ENCODE peak calls at places on chromosome 4, in five cellular contexts. H is HCT116, T is HEK293T, S is GM12878, Y is H1. O is an unnamed sample.
A peak's percentile ranks its signal among the peaks of the same experiment; 100 is the strongest.

GRCh38 chr4:184246426-184246825 is 28.8 kb upstream of the ENPP6 start:
- DNase-seq in H (no peak), T (no peak), S (no peak), Y (no peak), O (no peak)

GRCh38 chr4:128663325-128663724 is 146.2 kb upstream of the JADE1 start:
- DNase-seq in H (no peak), T (no peak), S (peak; percentile 37), Y (no peak), O (no peak)

GRCh38 chr4:47705326-47705981 is 132.4 kb downstream of the CORIN start:
- DNase-seq in H (no peak), T (peak; percentile 7), S (no peak), Y (no peak), O (no peak)

GRCh38 chr4:79210636-79211049 is 115.2 kb downstream of the NAA11 start:
- DNase-seq in H (no peak), T (no peak), S (no peak), Y (no peak), O (no peak)

GRCh38 chr4:77273412-77273811 is 116.4 kb downstream of the CCNG2 start:
- DNase-seq in H (no peak), T (no peak), S (no peak), Y (no peak), O (no peak)

GRCh38 chr4:6576512-6576911 is 1.5 kb downstream of the MAN2B2 start:
- DNase-seq in H (no peak), T (no peak), S (no peak), Y (no peak), O (no peak)

GRCh38 chr4:137203601-137204000 is 328.7 kb downstream of the PCDH18 start:
- DNase-seq in H (no peak), T (no peak), S (no peak), Y (no peak), O (no peak)

GRCh38 chr4:154407483-154407882 is 84.1 kb downstream of the DCHS2 start:
- DNase-seq in H (no peak), T (no peak), S (no peak), Y (no peak), O (no peak)

GRCh38 chr4:81404294-81404693 is 67.4 kb downstream of the RASGEF1B start:
- DNase-seq in H (no peak), T (peak; percentile 25), S (no peak), Y (no peak), O (no peak)

GRCh38 chr4:116346750-116347149 is 738.6 kb downstream of the TRAM1L1 start:
- DNase-seq in H (no peak), T (no peak), S (no peak), Y (no peak), O (no peak)

GRCh38 chr4:56648245-56649151 is 32.6 kb downstream of the HOPX start:
- DNase-seq in H (no peak), T (no peak), S (no peak), Y (no peak), O (no peak)

GRCh38 chr4:85565761-85566480 is 91.0 kb downstream of the ARHGAP24 start:
- DNase-seq in H (no peak), T (no peak), S (peak; percentile 32), Y (no peak), O (no peak)

GRCh38 chr4:83334425-83335241 is at the start of gene HPSE:
- DNase-seq in H (peak; percentile 49), T (peak; percentile 79), S (no peak), Y (peak; percentile 51), O (peak; percentile 89)

GRCh38 chr4:73257995-73258667 is 467 bp downstream of the ANKRD17 start:
- DNase-seq in H (no peak), T (peak; percentile 31), S (no peak), Y (no peak), O (no peak)

GRCh38 chr4:121189811-121190210 is 25.7 kb upstream of the TNIP3 start:
- DNase-seq in H (no peak), T (no peak), S (peak; percentile 32), Y (no peak), O (no peak)

GRCh38 chr4:102344520-102344954 is 745 bp downstream of the SLC39A8 start:
- DNase-seq in H (peak; percentile 10), T (peak; percentile 65), S (no peak), Y (no peak), O (peak; percentile 67)

GRCh38 chr4:55507612-55508011 is 39.1 kb downstream of the CLOCK start:
- DNase-seq in H (no peak), T (no peak), S (no peak), Y (no peak), O (no peak)

GRCh38 chr4:150038335-150039076 is 39.7 kb upstream of the DCLK2 start:
- DNase-seq in H (no peak), T (no peak), S (peak; percentile 37), Y (no peak), O (no peak)

GRCh38 chr4:142960134-142960533 is 114.0 kb upstream of the INPP4B start:
- DNase-seq in H (no peak), T (no peak), S (no peak), Y (no peak), O (no peak)

GRCh38 chr4:158906073-158906472 is 137.2 kb downstream of the FNIP2 start:
- DNase-seq in H (no peak), T (no peak), S (peak; percentile 53), Y (no peak), O (no peak)

GRCh38 chr4:48727666-48728459 is 52.2 kb downstream of the FRYL start:
- DNase-seq in H (no peak), T (no peak), S (no peak), Y (no peak), O (no peak)

GRCh38 chr4:154135576-154135975 is 346.7 kb upstream of the SFRP2 start:
- DNase-seq in H (no peak), T (no peak), S (no peak), Y (no peak), O (no peak)

GRCh38 chr4:24754586-24754985 is 40.8 kb upstream of the SOD3 start:
- DNase-seq in H (no peak), T (no peak), S (no peak), Y (no peak), O (no peak)

GRCh38 chr4:158670975-158671664 is 567 bp downstream of the C4orf46 start:
- DNase-seq in H (peak; percentile 33), T (peak; percentile 53), S (peak; percentile 30), Y (no peak), O (peak; percentile 36)

GRCh38 chr4:101284546-101284945 is 62.8 kb downstream of the PPP3CA start:
- DNase-seq in H (no peak), T (no peak), S (no peak), Y (no peak), O (no peak)

GRCh38 chr4:115972967-115973366 is 859.5 kb upstream of the NDST4 start:
- DNase-seq in H (no peak), T (no peak), S (no peak), Y (no peak), O (no peak)

GRCh38 chr4:177464026-177464425 is 21.8 kb upstream of the AGA start:
- DNase-seq in H (no peak), T (no peak), S (no peak), Y (no peak), O (no peak)

GRCh38 chr4:128536746-128537145 is 249.1 kb upstream of the PGRMC2 start:
- DNase-seq in H (no peak), T (no peak), S (no peak), Y (no peak), O (no peak)

GRCh38 chr4:24885342-24885741 is 27.5 kb downstream of the CCDC149 start:
- DNase-seq in H (no peak), T (no peak), S (no peak), Y (no peak), O (no peak)

GRCh38 chr4:133565379-133565778 is 416.3 kb downstream of the PCDH10 start:
- DNase-seq in H (no peak), T (peak; percentile 26), S (no peak), Y (no peak), O (no peak)
- TF ChIP-seq SP1 in H (no peak), T (no peak), S (no peak), Y (no peak), O (no peak)

DNA sequence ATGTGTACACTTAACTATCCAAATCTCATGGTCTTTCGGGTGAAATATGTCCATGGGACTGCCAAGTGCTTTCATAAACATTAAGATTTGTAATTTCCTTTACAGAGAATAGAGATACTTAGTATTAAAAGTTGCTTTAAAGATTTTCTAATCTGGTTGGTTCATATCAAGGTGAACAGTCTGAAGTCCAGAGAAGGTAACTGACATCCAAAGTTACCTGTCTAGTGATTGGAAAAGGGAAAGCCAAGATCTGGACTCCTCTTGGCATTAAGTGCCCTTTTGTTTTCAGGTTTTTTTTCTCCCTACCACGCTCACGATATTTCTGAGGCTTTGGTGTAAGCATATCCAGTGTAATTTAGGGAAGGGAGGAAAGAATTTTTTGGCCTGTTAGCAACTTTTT is 5.0 kb downstream of the SMAD1 start:
- DNase-seq in H (no peak), T (no peak), S (no peak), Y (no peak), O (no peak)
- TF ChIP-seq SP1 in H (no peak), T (no peak), S (no peak), Y (no peak), O (no peak)

GRCh38 chr4:75633846-75634245 is 3.5 kb upstream of the CDKL2 start:
- DNase-seq in H (no peak), T (no peak), S (no peak), Y (no peak), O (no peak)

GRCh38 chr4:75634281-75634680 is 4.0 kb upstream of the CDKL2 start:
- DNase-seq in H (no peak), T (no peak), S (no peak), Y (no peak), O (no peak)

GRCh38 chr4:75637827-75638226 is 7.5 kb upstream of the CDKL2 start:
- DNase-seq in H (no peak), T (no peak), S (no peak), Y (no peak), O (no peak)

GRCh38 chr4:75637176-75637575 is 6.8 kb upstream of the CDKL2 start:
- DNase-seq in H (no peak), T (no peak), S (no peak), Y (no peak), O (no peak)

GRCh38 chr4:75634951-75635350 is 4.6 kb upstream of the CDKL2 start:
- DNase-seq in H (no peak), T (no peak), S (no peak), Y (no peak), O (no peak)
- TF ChIP-seq SP1 in H (no peak), T (no peak), S (no peak), Y (no peak), O (no peak)

GRCh38 chr4:123417813-123418212 is 21.2 kb downstream of the SPRY1 start:
- DNase-seq in H (no peak), T (no peak), S (no peak), Y (no peak), O (no peak)

GRCh38 chr4:123419885-123420743 is 23.5 kb downstream of the SPRY1 start:
- DNase-seq in H (no peak), T (no peak), S (no peak), Y (no peak), O (no peak)

GRCh38 chr4:123415977-123416376 is 19.4 kb downstream of the SPRY1 start:
- DNase-seq in H (no peak), T (no peak), S (no peak), Y (no peak), O (no peak)

GRCh38 chr4:123416462-123416861 is 19.9 kb downstream of the SPRY1 start:
- DNase-seq in H (no peak), T (no peak), S (no peak), Y (no peak), O (no peak)

DNA sequence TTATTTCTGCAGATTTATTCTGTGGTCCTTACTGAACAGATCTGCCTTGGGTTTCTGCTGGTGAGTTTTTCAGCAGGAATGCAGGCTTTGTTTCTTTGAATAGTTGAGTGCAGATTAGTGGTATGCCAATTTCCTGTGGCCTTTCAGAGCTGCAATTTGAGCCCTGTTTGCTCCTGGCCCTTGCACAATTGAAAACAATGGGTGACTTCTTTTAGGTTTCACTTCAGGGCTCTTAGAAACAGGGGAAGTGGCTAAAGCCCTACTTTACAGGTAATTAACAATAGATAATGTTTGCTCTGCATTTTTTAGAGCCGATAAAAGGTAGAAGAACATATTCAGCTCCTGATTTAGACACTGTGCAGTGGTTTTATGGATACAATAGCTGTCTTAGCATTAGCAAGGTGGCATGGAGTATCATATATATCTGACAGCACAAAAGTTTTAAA is 21.9 kb downstream of the SPRY1 start:
- DNase-seq in H (no peak), T (no peak), S (no peak), Y (peak; percentile 73), O (peak; percentile 44)
- TF ChIP-seq SP1 in H (peak; percentile 44), T (no peak), S (no peak), Y (peak; percentile 71), O (no peak)